ENCODE peak calls at places on chromosomes 12 and 14, in six cellular contexts. F is non-pigmented ciliary epithelial cell; L is central memory CD8-positive, alpha-beta T cell; N is NB4; Z is neuronal stem cell; M is ELR. C is an unnamed sample.

GRCh38 chr14:54809767-54810166 is 92.9 kb downstream of the GCH1 start:
- DNase-seq in F (no peak), L (no peak), N (no peak), Z (no peak), M (no peak), C (no peak)

GRCh38 chr12:132771126-132771838 is 9.7 kb upstream of the ANKLE2 start:
- DNase-seq in F (no peak), L (no peak), N (peak), Z (no peak), M (no peak), C (peak)

GRCh38 chr12:24505366-24506025 is 443.4 kb downstream of the BCAT1 start:
- DNase-seq in F (no peak), L (no peak), N (no peak), Z (no peak), M (peak), C (no peak)

GRCh38 chr12:49131973-49132461 is 822 bp upstream of the TUBA1B start:
- DNase-seq in F (no peak), L (no peak), N (peak), Z (no peak), M (peak), C (no peak)

GRCh38 chr12:106138279-106138645 is 492 bp downstream of the NUAK1 start:
- DNase-seq in F (no peak), L (no peak), N (peak), Z (no peak), M (peak), C (no peak)

GRCh38 chr12:16246264-16246663 is 31.2 kb downstream of the SLC15A5 start:
- DNase-seq in F (no peak), L (no peak), N (no peak), Z (no peak), M (no peak), C (no peak)

GRCh38 chr12:21659383-21659782 is 1.7 kb upstream of the LDHB start:
- DNase-seq in F (no peak), L (no peak), N (no peak), Z (no peak), M (peak), C (no peak)

GRCh38 chr12:12990700-12991468 is 9.2 kb downstream of the HEBP1 start:
- DNase-seq in F (no peak), L (no peak), N (no peak), Z (no peak), M (no peak), C (no peak)

GRCh38 chr14:54856152-54856551 is 46.5 kb downstream of the GCH1 start:
- DNase-seq in F (no peak), L (no peak), N (no peak), Z (no peak), M (no peak), C (no peak)

GRCh38 chr12:113413488-113413939 is 8.7 kb upstream of the SDSL start:
- DNase-seq in F (no peak), L (no peak), N (peak), Z (no peak), M (peak), C (no peak)